ENCODE peak calls at places on chromosomes 13 and 19, in five cellular contexts. B is fibroblast of the aortic adventitia, Y is AG04450, H is fibroblast of lung, K is right atrium auricular region. L is an unnamed sample.

GRCh38 chr19:1304197-1304924 is 18.7 kb downstream of the EFNA2 start:
- DNase-seq in B (no peak), Y (no peak), H (no peak), K (no peak), L (peak; percentile 83)

GRCh38 chr19:43148233-43148632 is 38.1 kb downstream of the PSG5 start:
- DNase-seq in B (peak; percentile 88), Y (peak; percentile 69), H (peak; percentile 71), K (no peak), L (no peak)

GRCh38 chr19:30629086-30629485 is 256.9 kb downstream of the ZNF536 start:
- DNase-seq in B (no peak), Y (no peak), H (no peak), K (no peak), L (no peak)

GRCh38 chr19:6056801-6057650 is 53.3 kb downstream of the RFX2 start:
- DNase-seq in B (peak; percentile 97), Y (peak; percentile 65), H (peak; percentile 92), K (peak; percentile 95), L (peak; percentile 65)

GRCh38 chr19:14091086-14091884 is 734 bp upstream of the SAMD1 start:
- DNase-seq in B (peak; percentile 60), Y (no peak), H (peak; percentile 79), K (no peak), L (peak; percentile 84)

GRCh38 chr19:3606174-3606689 is 443 bp downstream of the TBXA2R start:
- DNase-seq in B (no peak), Y (no peak), H (no peak), K (no peak), L (peak; percentile 79)

GRCh38 chr19:51198641-51199040 is 26.2 kb upstream of the CD33 start:
- DNase-seq in B (no peak), Y (no peak), H (no peak), K (peak; percentile 7), L (no peak)

GRCh38 chr13:38180100-38180499 is 169.6 kb upstream of the UFM1 start:
- DNase-seq in B (peak; percentile 81), Y (no peak), H (no peak), K (no peak), L (no peak)

GRCh38 chr13:57633141-57633949 is 1.8 kb downstream of the PCDH17 start:
- DNase-seq in B (no peak), Y (no peak), H (peak; percentile 30), K (peak; percentile 71), L (no peak)

GRCh38 chr13:102333320-102334181 is 68.3 kb downstream of the FGF14 start:
- DNase-seq in B (no peak), Y (no peak), H (peak; percentile 89), K (no peak), L (no peak)

GRCh38 chr13:80276371-80277289 is 64.3 kb downstream of the SPRY2 start:
- DNase-seq in B (no peak), Y (no peak), H (no peak), K (no peak), L (no peak)

GRCh38 chr13:77918391-77919261 is at the start of gene EDNRB:
- DNase-seq in B (peak; percentile 41), Y (no peak), H (peak; percentile 39), K (peak; percentile 65), L (peak; percentile 43)

GRCh38 chr19:21751379-21751778 is 16.0 kb downstream of the ZNF100 start:
- DNase-seq in B (peak; percentile 5), Y (no peak), H (peak; percentile 39), K (no peak), L (no peak)

GRCh38 chr19:4108767-4109625 is 14.9 kb downstream of the MAP2K2 start:
- DNase-seq in B (no peak), Y (no peak), H (no peak), K (no peak), L (no peak)

GRCh38 chr13:83121904-83122303 is 760.4 kb downstream of the SLITRK1 start:
- DNase-seq in B (peak; percentile 20), Y (no peak), H (no peak), K (no peak), L (no peak)

GRCh38 chr19:7942981-7943443 is 454 bp downstream of the TIMM44 start:
- DNase-seq in B (peak; percentile 13), Y (no peak), H (no peak), K (no peak), L (no peak)

GRCh38 chr13:92681239-92681638 is 545.4 kb upstream of the GPC6 start:
- DNase-seq in B (no peak), Y (no peak), H (no peak), K (no peak), L (no peak)

GRCh38 chr13:96988441-96988840 is 5.8 kb downstream of the OXGR1 start:
- DNase-seq in B (no peak), Y (no peak), H (no peak), K (no peak), L (no peak)

GRCh38 chr13:96982672-96983071 is 11.6 kb downstream of the OXGR1 start:
- DNase-seq in B (peak; percentile 23), Y (no peak), H (no peak), K (no peak), L (no peak)

DNA sequence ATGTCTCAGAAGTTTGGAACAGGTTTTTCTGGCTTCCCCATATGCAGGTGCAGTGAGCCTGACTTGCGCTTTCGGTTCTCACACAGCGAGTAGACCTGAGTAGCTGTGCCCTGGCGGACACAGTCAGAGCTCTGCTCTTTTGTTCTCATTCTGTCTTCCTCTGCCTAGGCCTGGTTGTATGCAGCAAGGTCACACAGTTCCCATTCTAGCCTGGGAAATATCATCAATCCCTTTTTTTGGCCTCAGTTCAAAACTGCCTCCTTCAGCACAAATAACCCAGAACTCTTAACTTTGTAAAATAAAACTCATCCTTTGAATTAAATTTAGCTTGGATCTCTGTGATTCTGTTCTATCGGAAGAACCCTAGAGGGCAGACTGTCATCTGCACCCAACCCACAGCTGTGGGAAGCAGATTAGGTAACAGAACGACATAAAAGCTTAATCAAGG is 10.2 kb downstream of the OXGR1 start:
- DNase-seq in B (no peak), Y (no peak), H (no peak), K (no peak), L (peak; percentile 73)
- TF ChIP-seq CTCF in B (peak; percentile 8), Y (no peak), H (no peak), K (peak; percentile 28), L (no peak)

GRCh38 chr19:18438331-18439024 is 545 bp upstream of the ISYNA1 start:
- DNase-seq in B (peak; percentile 46), Y (no peak), H (no peak), K (no peak), L (no peak)
- H3K4me3 ChIP-seq in B (peak overlapping the region; percentile 17), Y (peak overlapping the region; percentile 69), H (no peak overlapping the region), K (peak overlapping the region; percentile 55), L (peak overlapping the region; percentile 48)

DNA sequence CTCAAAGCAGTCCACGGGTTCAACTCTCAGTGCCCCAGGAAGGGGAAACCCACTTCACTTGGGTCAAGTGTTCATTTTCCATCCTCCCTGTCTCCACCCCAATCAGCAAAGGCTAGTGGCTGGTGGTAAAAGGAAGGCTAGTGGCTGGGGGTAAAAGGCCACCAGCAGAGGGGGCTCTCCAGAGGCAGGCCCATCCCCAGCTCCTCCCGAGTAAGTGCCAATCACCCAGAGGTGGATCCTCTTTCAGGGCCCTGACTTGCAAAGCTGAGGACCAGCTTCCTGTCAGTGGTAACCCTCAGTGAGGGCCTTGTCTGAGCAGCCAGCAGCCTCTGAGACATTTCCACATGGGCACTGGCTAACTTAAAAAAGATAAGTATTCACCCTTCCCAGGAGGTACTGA is 22.0 kb upstream of the TPT1 start:
- DNase-seq in B (no peak), Y (no peak), H (no peak), K (no peak), L (no peak)
- TF ChIP-seq CTCF in B (no peak), Y (no peak), H (no peak), K (no peak), L (no peak)

GRCh38 chr19:17335575-17335974 is 920 bp upstream of the ANO8 start:
- DNase-seq in B (no peak), Y (no peak), H (no peak), K (no peak), L (no peak)
- H3K4me3 ChIP-seq in B (no peak overlapping the region), Y (no peak overlapping the region), H (no peak overlapping the region), K (no peak overlapping the region), L (no peak overlapping the region)